ENCODE peak calls at places on chromosomes 5 and 9, in four cellular contexts. F is breast epithelium, D is DND-41, T is A549. L is an unnamed sample.

GRCh38 chr9:29966247-29966646 is 2393.0 kb upstream of the C9orf72 start:
- DNase-seq in F (no peak), T (no peak), D (no peak), L (no peak)

GRCh38 chr9:109602987-109603386 is 104.9 kb upstream of the PTPN3 start:
- DNase-seq in T (no peak), F (no peak), D (no peak), L (no peak)

GRCh38 chr9:101311759-101312420 is 72.9 kb downstream of the BAAT start:
- DNase-seq in T (peak), D (no peak), F (no peak), L (peak)

GRCh38 chr9:35733109-35733541 is 659 bp downstream of the CREB3 start:
- DNase-seq in D (no peak), T (peak), F (no peak), L (no peak)

GRCh38 chr9:125911861-125912260 is 164.7 kb downstream of the PBX3 start:
- DNase-seq in T (no peak), F (no peak), D (no peak), L (no peak)

GRCh38 chr5:523658-524441 is 399 bp downstream of the SLC9A3 start:
- DNase-seq in T (no peak), D (no peak), F (no peak), L (no peak)

GRCh38 chr9:112747094-112747493 is 3.5 kb upstream of the SNX30 start:
- DNase-seq in T (no peak), F (no peak), D (no peak), L (no peak)

GRCh38 chr5:177489119-177489716 is 8.2 kb downstream of the PDLIM7 start:
- DNase-seq in T (no peak), F (no peak), D (no peak), L (no peak)

GRCh38 chr5:162434311-162434710 is 366.7 kb downstream of the GABRG2 start:
- DNase-seq in F (no peak), T (no peak), D (no peak), L (no peak)

GRCh38 chr9:110583237-110583636 is 3.7 kb upstream of the SVEP1 start:
- DNase-seq in F (no peak), T (no peak), D (no peak), L (no peak)

GRCh38 chr9:127446720-127447415 is 4.3 kb downstream of the RPL12 start:
- DNase-seq in T (no peak), F (no peak), D (no peak), L (no peak)

GRCh38 chr5:176542135-176542595 is 5.0 kb upstream of the RNF44 start:
- DNase-seq in F (no peak), D (peak), T (no peak), L (no peak)

GRCh38 chr5:53059281-53059680 is 50.3 kb downstream of the MOCS2 start:
- DNase-seq in F (no peak), D (no peak), T (no peak), L (no peak)

GRCh38 chr9:125759812-125760134 is 12.6 kb downstream of the PBX3 start:
- DNase-seq in D (no peak), F (no peak), T (no peak), L (no peak)

GRCh38 chr9:19424176-19424779 is 15.5 kb downstream of the ACER2 start:
- DNase-seq in F (no peak), T (no peak), D (no peak), L (no peak)

GRCh38 chr9:87716141-87716540 is 9.8 kb upstream of the CTSL start:
- DNase-seq in T (peak), D (no peak), F (no peak), L (no peak)

GRCh38 chr5:175520321-175520720 is 42.0 kb downstream of the SFXN1 start:
- DNase-seq in D (no peak), F (no peak), T (no peak), L (no peak)

DNA sequence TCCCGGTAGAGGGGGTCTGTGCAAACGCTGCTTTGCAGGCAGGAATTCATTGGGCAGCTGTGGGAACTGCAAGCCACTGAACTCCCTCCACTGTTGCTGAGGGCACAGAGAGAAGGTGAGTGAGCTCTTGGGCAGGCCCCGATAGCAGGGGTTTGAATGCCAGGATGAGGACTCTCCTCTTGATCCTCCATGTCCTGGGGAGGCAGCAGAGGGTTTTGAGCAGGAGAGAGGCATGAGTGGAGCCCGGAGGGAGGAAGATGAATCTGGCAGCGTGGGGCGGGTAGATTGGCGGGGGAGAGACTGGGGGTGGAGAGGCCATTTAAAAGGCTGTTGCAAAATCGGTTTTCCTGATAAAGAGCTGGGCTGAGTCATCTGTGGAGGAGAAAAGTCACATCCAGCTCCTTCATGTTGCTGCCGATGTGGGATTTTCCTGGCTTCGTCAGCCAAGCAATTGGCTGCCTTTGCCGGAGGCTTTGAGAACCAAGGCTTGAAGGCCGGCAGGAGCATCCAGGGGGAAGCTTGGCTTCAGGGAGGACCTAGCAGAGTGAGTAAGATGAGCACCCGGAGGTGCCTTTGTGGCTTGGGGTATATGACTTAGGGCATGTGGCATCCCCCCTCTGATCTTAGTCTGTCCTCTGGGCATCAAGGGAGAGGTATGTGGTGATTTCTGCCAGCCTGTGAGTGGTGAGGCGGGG is at the start of gene SYNPO:
- DNase-seq in F (no peak), T (peak), D (no peak), L (no peak)
- H3K4me3 ChIP-seq in F (peak), T (peak), D (no peak), L (no peak)

GRCh38 chr5:171365351-171365750 is 22.3 kb upstream of the NPM1 start:
- DNase-seq in D (no peak), F (no peak), T (peak), L (no peak)
- TF ChIP-seq CTCF in D (peak), F (no peak), T (peak), L (peak)

GRCh38 chr9:84139296-84140100 is 158.9 kb downstream of the RMI1 start:
- DNase-seq in D (no peak), T (no peak), F (peak), L (no peak)

GRCh38 chr9:84141762-84142370 is 161.3 kb downstream of the RMI1 start:
- DNase-seq in F (no peak), D (no peak), T (no peak), L (no peak)

GRCh38 chr9:84138543-84138942 is 157.9 kb downstream of the RMI1 start:
- DNase-seq in F (no peak), T (no peak), D (no peak), L (no peak)

GRCh38 chr9:84137968-84138367 is 157.4 kb downstream of the RMI1 start:
- DNase-seq in D (no peak), F (no peak), T (no peak), L (no peak)

DNA sequence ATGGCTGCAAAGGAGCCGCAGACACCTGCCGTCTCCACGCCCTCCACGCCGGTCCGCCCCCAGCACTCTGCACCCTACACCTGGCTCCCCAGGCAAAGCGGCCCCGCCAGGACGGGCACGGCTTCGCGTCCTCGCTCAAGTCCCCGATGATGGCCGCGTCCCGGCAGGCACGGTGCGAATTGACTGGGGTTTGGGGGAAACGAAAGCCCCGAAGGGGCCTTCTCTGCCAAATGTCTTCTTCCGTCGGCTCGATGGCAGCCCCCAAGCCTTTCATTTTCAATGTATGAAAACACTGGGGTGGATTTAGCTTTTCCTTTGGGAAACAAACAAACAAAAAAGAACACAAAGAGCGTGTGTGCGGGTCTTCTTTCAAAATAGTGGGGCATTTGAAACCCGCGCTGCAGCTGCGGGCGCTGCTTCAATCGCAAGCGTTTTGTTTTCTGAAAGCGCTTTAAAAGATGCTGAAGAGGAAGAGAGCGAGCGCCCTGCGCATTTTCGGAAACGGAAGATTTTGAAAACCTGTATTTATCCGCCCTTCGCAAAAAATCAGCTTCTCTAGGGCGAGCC is 160.0 kb downstream of the RMI1 start:
- DNase-seq in D (no peak), F (no peak), T (no peak), L (no peak)
- H3K4me3 ChIP-seq in D (no peak), F (peak), T (peak), L (peak)

GRCh38 chr9:116647515-116647809 is 39.6 kb upstream of the TRIM32 start:
- DNase-seq in F (peak), T (no peak), D (no peak), L (no peak)
- TF ChIP-seq CTCF in F (no peak), T (no peak), D (no peak), L (no peak)